ENCODE peak calls at places on chromosome 17, in eight cellular contexts. C, G, A, E, I, F, P and R are unnamed samples.

GRCh38 chr17:17236295-17237025 is 508 bp downstream of the FLCN start:
- DNase-seq in I (no peak), C (no peak), A (no peak), F (no peak), G (peak), P (peak), E (peak), R (no peak)

GRCh38 chr17:987931-988330 is 8.4 kb upstream of the NXN start:
- DNase-seq in C (no peak), E (no peak), F (no peak), P (no peak), I (no peak), A (no peak), G (no peak), R (peak)

GRCh38 chr17:2042355-2042929 is 620 bp downstream of the OVCA2 start:
- DNase-seq in C (peak), I (no peak), P (peak), G (no peak), A (no peak), F (no peak), E (peak), R (no peak)

GRCh38 chr17:11980813-11981212 is 16.5 kb downstream of the ZNF18 start:
- DNase-seq in A (no peak), G (no peak), E (peak), C (no peak), I (no peak), P (no peak), F (no peak), R (no peak)

GRCh38 chr17:66964083-66964771 is at the start of gene CACNG4:
- DNase-seq in E (no peak), G (no peak), I (no peak), F (peak), C (peak), P (no peak), A (no peak), R (no peak)

GRCh38 chr17:82553210-82553930 is 33.8 kb downstream of the FOXK2 start:
- DNase-seq in F (no peak), I (no peak), E (no peak), A (no peak), C (no peak), P (no peak), G (no peak), R (no peak)

GRCh38 chr17:6610011-6610410 is 30.5 kb downstream of the KIAA0753 start:
- DNase-seq in F (no peak), A (no peak), I (no peak), E (no peak), G (no peak), C (no peak), P (no peak), R (no peak)

GRCh38 chr17:16491131-16491702 is 776 bp downstream of the LRRC75A start:
- DNase-seq in A (no peak), I (no peak), G (peak), C (peak), F (peak), E (no peak), P (no peak), R (no peak)

GRCh38 chr17:74116087-74116717 is 87.3 kb upstream of the RPL38 start:
- DNase-seq in P (no peak), C (no peak), E (no peak), G (peak), A (no peak), I (no peak), F (no peak), R (peak)

GRCh38 chr17:38730526-38731379 is 612 bp downstream of the CISD3 start:
- DNase-seq in E (peak), I (peak), C (peak), P (peak), G (peak), F (no peak), A (no peak), R (peak)

GRCh38 chr17:71764507-71764906 is 356.3 kb upstream of the SOX9 start:
- DNase-seq in F (peak), C (peak), A (no peak), E (no peak), G (peak), P (peak), I (no peak), R (no peak)

GRCh38 chr17:38453951-38454421 is 25.7 kb downstream of the ARHGAP23 start:
- DNase-seq in F (no peak), I (no peak), P (peak), A (no peak), C (peak), E (peak), G (no peak), R (no peak)

GRCh38 chr17:29595107-29595942 is 2.4 kb downstream of the ANKRD13B start:
- DNase-seq in I (no peak), F (no peak), A (no peak), G (no peak), E (no peak), P (no peak), C (peak), R (peak)

GRCh38 chr17:40873255-40873654 is 6.2 kb upstream of the KRT12 start:
- DNase-seq in P (no peak), F (no peak), I (no peak), A (no peak), G (no peak), C (no peak), E (no peak), R (no peak)
- TF ChIP-seq CTCF in P (no peak), F (no peak), I (no peak), A (no peak), G (no peak), C (no peak), E (no peak), R (no peak)

DNA sequence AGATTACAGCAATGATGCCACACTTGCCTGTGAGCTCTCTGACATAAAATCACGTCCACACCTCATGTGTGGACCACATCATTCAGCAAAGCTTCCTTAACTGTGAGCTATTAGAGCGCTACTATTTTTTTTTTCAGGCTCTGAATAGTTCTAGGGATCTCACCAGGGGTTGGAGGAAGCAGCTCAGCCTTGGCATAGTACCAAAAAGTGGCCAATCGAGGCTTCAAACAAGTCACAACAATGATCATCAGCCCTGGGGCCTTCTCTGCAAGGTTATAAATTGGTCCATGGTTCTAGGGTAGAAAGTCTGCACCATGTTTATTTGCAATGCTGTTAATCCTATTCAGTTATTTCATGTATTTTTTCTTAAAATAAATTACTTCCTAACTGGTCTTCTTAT is 37.8 kb downstream of the RNF157 start:
- DNase-seq in E (peak), G (no peak), F (no peak), C (no peak), P (no peak), A (no peak), I (no peak), R (no peak)
- TF ChIP-seq CTCF in E (no peak), G (no peak), F (no peak), C (no peak), P (no peak), A (no peak), I (no peak), R (no peak)

GRCh38 chr17:48641541-48642058 is 15.4 kb upstream of the HOXB9 start:
- DNase-seq in F (no peak), C (peak), G (peak), P (no peak), E (no peak), I (no peak), A (no peak), R (no peak)

GRCh38 chr17:48642843-48643696 is 16.9 kb upstream of the HOXB9 start:
- DNase-seq in A (no peak), C (no peak), I (no peak), E (no peak), F (no peak), G (peak), P (no peak), R (no peak)

GRCh38 chr17:48640858-48641180 is 14.7 kb upstream of the HOXB9 start:
- DNase-seq in P (no peak), C (no peak), G (no peak), F (no peak), A (no peak), I (no peak), E (no peak), R (no peak)

GRCh38 chr17:48643697-48644012 is 17.5 kb upstream of the HOXB9 start:
- DNase-seq in C (no peak), A (no peak), P (no peak), G (peak), I (no peak), E (no peak), F (no peak), R (no peak)

GRCh38 chr17:48642059-48642842 is 16.1 kb upstream of the HOXB9 start:
- DNase-seq in F (no peak), I (no peak), C (peak), G (peak), P (peak), A (no peak), E (no peak), R (no peak)
- TF ChIP-seq CTCF in F (peak), I (no peak), C (no peak), G (no peak), P (peak), A (no peak), E (no peak), R (no peak)

GRCh38 chr17:9179602-9180001 is 158.3 kb downstream of the NTN1 start:
- DNase-seq in P (no peak), C (no peak), E (no peak), G (no peak), A (no peak), F (no peak), I (no peak), R (no peak)
- TF ChIP-seq CTCF in P (no peak), C (no peak), E (no peak), G (no peak), A (no peak), F (no peak), I (no peak), R (no peak)

DNA sequence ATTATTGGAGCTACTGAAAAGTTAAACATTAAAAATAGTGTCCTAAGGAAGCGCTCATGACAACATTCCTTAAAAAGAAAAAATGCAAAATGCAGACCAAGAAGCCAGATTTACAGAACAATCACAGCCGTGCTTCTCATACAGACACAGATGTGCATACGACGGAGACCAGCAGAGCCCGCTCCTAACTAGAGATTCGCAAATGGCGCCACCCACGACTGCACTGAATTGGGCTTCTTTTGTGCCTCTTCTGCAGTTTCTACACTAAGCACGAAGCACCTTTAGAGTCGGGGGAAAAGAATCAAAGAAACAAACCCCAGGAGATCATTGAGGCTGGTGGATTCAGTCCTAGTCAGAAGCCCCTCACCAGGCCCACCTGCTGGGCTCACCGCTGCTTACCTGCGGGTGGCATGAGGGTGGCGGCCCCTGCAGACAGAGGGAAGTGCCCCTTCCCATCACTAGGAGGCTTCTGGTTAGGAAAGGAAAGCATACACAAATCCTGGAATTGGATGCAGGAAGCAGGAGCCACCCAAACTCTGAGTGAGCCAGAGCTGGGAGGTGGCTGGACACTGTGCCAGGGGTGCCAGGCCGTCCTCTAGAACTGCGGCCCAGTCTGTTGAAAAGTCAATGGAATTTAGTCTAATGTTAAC is 64.9 kb upstream of the CHMP6 start:
- DNase-seq in E (no peak), A (no peak), I (no peak), C (no peak), P (no peak), G (no peak), F (no peak), R (peak)
- TF ChIP-seq CTCF in E (no peak), A (no peak), I (no peak), C (no peak), P (no peak), G (no peak), F (no peak), R (no peak)

GRCh38 chr17:30716461-30717289 is 107.8 kb downstream of the CRLF3 start:
- DNase-seq in E (peak), C (no peak), A (no peak), G (no peak), P (peak), I (no peak), F (no peak), R (peak)
- TF ChIP-seq CTCF in E (peak), C (no peak), A (no peak), G (no peak), P (peak), I (no peak), F (no peak), R (no peak)

GRCh38 chr17:57283203-57283971 is 27.1 kb downstream of the MSI2 start:
- DNase-seq in C (no peak), I (no peak), P (no peak), F (no peak), E (no peak), G (no peak), A (no peak), R (no peak)

GRCh38 chr17:57284984-57285646 is 28.8 kb downstream of the MSI2 start:
- DNase-seq in I (no peak), A (no peak), G (peak), P (no peak), C (no peak), F (no peak), E (no peak), R (no peak)

GRCh38 chr17:57284583-57284982 is 28.3 kb downstream of the MSI2 start:
- DNase-seq in G (no peak), I (no peak), A (no peak), F (no peak), C (no peak), E (no peak), P (no peak), R (no peak)

GRCh38 chr17:57286372-57287105 is 30.2 kb downstream of the MSI2 start:
- DNase-seq in C (no peak), F (no peak), I (no peak), P (no peak), E (no peak), A (no peak), G (no peak), R (no peak)

DNA sequence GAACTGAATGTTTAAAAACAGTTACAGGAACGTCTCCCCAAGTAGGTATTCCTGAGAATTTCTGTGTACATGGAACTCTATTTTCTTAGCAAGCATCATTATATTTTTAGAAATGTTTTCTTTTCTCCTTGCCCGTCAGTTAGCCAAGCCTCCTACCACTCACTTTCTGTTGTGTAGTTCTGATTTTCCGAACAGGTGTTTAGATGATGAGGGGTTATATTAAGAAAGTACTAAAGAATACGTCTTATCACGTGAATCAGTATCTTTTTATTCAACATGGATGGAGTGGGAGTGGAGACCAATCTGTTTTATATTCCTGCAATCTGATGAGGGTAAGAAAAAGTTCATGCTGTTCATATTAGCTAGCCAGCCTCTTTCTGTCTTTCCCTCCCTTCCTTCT is 29.4 kb downstream of the MSI2 start:
- DNase-seq in I (no peak), G (no peak), A (no peak), C (no peak), P (no peak), F (no peak), E (no peak), R (no peak)
- TF ChIP-seq CTCF in I (no peak), G (no peak), A (no peak), C (no peak), P (no peak), F (no peak), E (no peak), R (no peak)

GRCh38 chr17:58208344-58208743 is 10.7 kb downstream of the MKS1 start:
- DNase-seq in E (no peak), C (no peak), A (no peak), F (no peak), I (no peak), G (no peak), P (no peak), R (no peak)

GRCh38 chr17:58207451-58207850 is 11.6 kb downstream of the MKS1 start:
- DNase-seq in P (no peak), A (no peak), I (no peak), C (no peak), G (no peak), E (no peak), F (no peak), R (no peak)

GRCh38 chr17:58205936-58206335 is 13.1 kb downstream of the MKS1 start:
- DNase-seq in P (no peak), E (no peak), C (no peak), G (no peak), A (no peak), F (no peak), I (no peak), R (no peak)

GRCh38 chr17:58215685-58216084 is 3.4 kb downstream of the MKS1 start:
- DNase-seq in A (no peak), G (no peak), E (no peak), C (no peak), I (no peak), P (peak), F (no peak), R (no peak)

GRCh38 chr17:58210922-58211321 is 8.1 kb downstream of the MKS1 start:
- DNase-seq in A (no peak), I (no peak), C (no peak), F (no peak), G (no peak), P (no peak), E (no peak), R (no peak)
- TF ChIP-seq CTCF in A (no peak), I (no peak), C (no peak), F (no peak), G (no peak), P (peak), E (peak), R (no peak)

GRCh38 chr17:5027299-5027698 is 7.9 kb downstream of the SLC52A1 start:
- DNase-seq in G (no peak), C (no peak), P (no peak), F (no peak), E (no peak), A (no peak), I (no peak), R (no peak)
- TF ChIP-seq CTCF in G (no peak), C (no peak), P (no peak), F (no peak), E (no peak), A (no peak), I (no peak), R (no peak)

DNA sequence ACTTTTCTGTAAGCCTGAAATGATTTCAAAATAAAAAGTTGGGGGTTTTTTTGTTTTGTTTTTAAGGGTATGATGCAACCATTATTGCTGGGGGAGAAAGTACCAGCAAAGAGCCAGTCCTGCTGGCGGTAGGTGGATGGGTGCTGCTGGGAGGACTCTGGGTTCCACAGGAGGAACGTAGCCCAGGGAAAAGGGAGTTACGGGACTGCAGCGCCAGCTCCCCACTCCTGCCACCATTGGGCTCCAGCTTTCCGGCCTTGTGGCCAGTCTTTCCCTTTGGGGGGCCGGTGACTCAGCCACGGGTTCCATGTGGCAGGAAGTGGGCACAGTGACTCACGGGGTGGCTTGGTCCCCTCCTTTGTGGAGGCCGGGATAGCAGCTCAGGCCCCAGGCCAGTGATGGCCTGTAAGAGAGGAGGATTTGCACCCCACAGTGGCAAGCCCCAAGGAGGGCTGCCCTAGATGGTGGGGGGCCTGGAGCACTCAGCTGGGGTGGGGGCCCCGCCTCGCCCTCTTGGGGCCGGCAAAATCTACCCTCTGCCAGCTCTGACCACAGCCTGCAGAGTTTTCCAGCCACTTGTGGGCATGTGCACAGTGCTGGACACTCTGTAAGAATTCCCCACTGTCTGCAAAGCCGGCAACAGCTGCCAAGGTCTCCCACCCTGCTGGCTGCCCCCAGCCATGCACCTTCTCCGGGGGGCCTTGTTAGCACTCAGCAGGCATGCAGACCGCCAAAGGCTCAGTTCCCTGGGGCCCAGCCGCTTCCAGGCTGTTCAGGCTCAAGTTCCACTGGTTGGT is 30.4 kb downstream of the SOCS3 start:
- DNase-seq in I (no peak), A (no peak), C (no peak), G (no peak), F (no peak), P (peak), E (peak), R (peak)
- TF ChIP-seq CTCF in I (no peak), A (no peak), C (no peak), G (no peak), F (no peak), P (no peak), E (no peak), R (no peak)